ENCODE peak calls at places on chromosomes 13 and 19, in four cellular contexts. X, L, U and I are unnamed samples.

GRCh38 chr13:101917475-101917810 is 465.0 kb downstream of the ITGBL1 start:
- DNase-seq in X (no peak), L (no peak), U (no peak), I (no peak)

GRCh38 chr13:73428137-73428536 is 369.3 kb downstream of the KLF5 start:
- DNase-seq in X (no peak), L (no peak), U (no peak), I (no peak)

GRCh38 chr13:47598340-47598911 is 402.6 kb downstream of the SUCLA2 start:
- DNase-seq in X (no peak), L (no peak), U (no peak), I (no peak)

GRCh38 chr13:35780613-35781012 is 304.1 kb upstream of the MAB21L1 start:
- DNase-seq in X (no peak), L (no peak), U (no peak), I (no peak)

GRCh38 chr13:44738463-44738862 is 162.3 kb upstream of the TSC22D1 start:
- DNase-seq in X (no peak), L (no peak), U (no peak), I (no peak)

GRCh38 chr19:7963566-7963965 is 20.1 kb upstream of the TIMM44 start:
- DNase-seq in X (no peak), L (no peak), U (no peak), I (no peak)

GRCh38 chr13:67230243-67230773 is at the start of gene PCDH9:
- DNase-seq in X (peak; percentile 95), L (peak; percentile 96), U (peak; percentile 96), I (peak; percentile 99)

GRCh38 chr19:31348416-31349159 is 648 bp downstream of the TSHZ3 start:
- DNase-seq in X (peak; percentile 43), L (peak; percentile 68), U (peak; percentile 41), I (peak; percentile 56)

GRCh38 chr19:41696402-41697197 is 8.5 kb upstream of the CEACAM7 start:
- DNase-seq in X (no peak), L (no peak), U (no peak), I (no peak)

GRCh38 chr13:74966814-74967213 is 515.2 kb downstream of the TBC1D4 start:
- DNase-seq in X (no peak), L (no peak), U (no peak), I (no peak)

GRCh38 chr13:109572389-109572788 is 214.0 kb downstream of the IRS2 start:
- DNase-seq in X (no peak), L (no peak), U (no peak), I (no peak)

GRCh38 chr13:39363393-39363792 is 239.6 kb downstream of the LHFPL6 start:
- DNase-seq in X (no peak), L (no peak), U (no peak), I (no peak)

GRCh38 chr13:42660367-42660965 is 86.5 kb downstream of the TNFSF11 start:
- DNase-seq in X (no peak), L (no peak), U (no peak), I (no peak)

GRCh38 chr19:6092329-6093286 is 17.7 kb downstream of the RFX2 start:
- DNase-seq in X (peak; percentile 90), L (peak; percentile 75), U (peak; percentile 84), I (peak; percentile 89)

GRCh38 chr13:60230593-60230992 is 66.9 kb upstream of the DIAPH3 start:
- DNase-seq in X (no peak), L (no peak), U (no peak), I (no peak)

GRCh38 chr19:9891609-9892373 is 44.5 kb downstream of the OLFM2 start:
- DNase-seq in X (no peak), L (no peak), U (no peak), I (no peak)

GRCh38 chr19:30344446-30345425 is 27.4 kb upstream of the ZNF536 start:
- DNase-seq in X (no peak), L (no peak), U (no peak), I (no peak)

GRCh38 chr13:95624020-95624419 is 20.5 kb downstream of the DZIP1 start:
- DNase-seq in X (no peak), L (no peak), U (no peak), I (no peak)

DNA sequence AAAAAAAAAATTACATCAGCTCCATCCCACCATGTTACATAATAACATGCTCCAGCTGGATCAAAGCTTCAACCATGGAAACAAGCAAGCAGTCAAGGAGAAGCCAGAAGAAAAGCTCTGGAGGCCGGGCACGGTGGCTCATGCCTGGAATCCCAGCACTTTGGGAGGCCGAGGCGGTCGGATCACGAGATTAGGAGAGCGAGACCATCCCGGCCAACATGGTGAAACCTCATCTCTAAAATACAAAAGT is 7.8 kb downstream of the UBXN6 start:
- DNase-seq in X (no peak), L (no peak), U (no peak), I (no peak)
- H3K27ac ChIP-seq in X (no peak overlapping the region), L (no peak overlapping the region), U (peak overlapping the region; percentile 78), I (no peak overlapping the region)

DNA sequence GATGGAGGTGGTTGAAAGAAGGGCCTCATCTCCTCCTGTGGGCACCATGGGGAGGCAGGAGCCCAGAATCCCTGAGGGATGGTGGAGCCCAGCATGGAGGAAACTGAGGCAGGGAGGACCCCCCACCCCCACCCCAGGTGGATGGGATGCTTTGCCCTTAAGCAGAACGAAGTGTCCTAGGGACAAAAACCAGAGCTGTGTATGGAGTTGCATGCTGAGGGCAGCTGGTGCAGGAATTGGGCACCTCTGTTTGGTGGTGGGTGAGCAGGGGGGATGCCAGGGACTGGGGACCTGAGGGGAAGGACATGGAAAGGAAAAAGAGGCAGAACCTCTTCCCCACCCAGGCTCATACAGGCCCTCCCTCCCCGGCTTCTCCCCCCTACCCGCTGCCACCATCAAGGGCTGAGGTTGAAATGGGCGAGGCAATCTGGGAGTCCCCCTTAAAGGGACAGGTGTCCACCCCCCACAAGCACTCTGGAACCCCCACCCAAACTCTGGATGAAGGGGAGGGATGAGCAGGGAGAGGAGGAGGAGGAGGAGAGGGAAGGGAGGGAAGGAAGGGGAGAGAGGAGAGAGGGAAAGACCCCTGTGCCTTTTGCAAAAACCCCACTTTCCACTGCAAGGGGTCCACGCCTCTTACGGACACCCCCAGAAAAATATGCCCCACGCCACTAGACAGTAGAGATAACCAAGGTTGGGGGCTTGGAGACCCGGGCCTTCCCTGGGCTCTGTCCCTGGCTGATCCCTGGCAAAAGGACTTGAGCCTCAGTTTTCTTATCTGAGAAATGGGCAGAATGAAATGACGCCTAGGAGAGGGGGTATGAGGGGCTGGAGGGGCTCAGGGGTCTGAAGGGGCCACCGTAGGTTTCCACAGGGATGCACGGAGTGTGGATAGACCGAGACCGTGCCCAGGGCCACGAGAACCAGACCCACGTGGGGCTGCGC is 5.9 kb downstream of the ONECUT3 start:
- DNase-seq in X (no peak), L (no peak), U (no peak), I (no peak)
- H3K27me3 ChIP-seq in X (peaks cover 4% of the 10 kb centered on the region), L (peaks cover 14% of the 10 kb centered on the region), U (peaks cover 98% of the 10 kb centered on the region), I (peaks cover 33% of the 10 kb centered on the region)

DNA sequence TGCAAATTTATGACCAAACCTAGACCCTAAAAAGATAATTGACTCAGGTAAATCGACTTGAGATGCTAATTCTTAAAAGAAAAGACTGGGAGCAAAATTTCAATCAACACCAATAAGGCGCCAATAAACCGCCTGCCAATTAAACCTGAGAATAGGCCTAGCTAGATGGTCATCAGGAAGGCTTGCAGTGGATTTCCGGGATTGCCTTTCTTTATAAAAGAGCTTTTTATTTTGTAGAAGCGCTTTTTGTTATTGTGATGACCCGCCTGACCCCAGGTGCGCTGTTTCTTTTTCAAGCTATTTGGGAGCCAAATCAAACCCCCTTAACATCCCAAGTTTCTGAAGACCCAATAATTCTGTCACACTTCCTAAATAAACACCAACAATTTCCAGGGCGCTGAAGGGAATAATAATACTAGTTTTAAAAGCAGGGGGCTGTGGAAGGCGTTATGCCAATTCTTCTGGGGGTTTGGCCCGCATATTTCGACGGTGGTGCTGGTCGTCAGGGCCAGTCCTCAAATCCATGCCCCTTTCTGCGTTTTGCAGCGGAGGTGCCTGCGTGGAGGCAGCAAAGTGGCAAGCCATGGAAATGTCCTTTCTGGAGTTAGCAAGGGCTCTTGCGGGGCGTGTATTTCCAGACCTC is 2.9 kb upstream of the ZIC5 start:
- DNase-seq in X (no peak), L (no peak), U (no peak), I (no peak)
- H3K4me3 ChIP-seq in X (no peak overlapping the region), L (no peak overlapping the region), U (no peak overlapping the region), I (no peak overlapping the region)

DNA sequence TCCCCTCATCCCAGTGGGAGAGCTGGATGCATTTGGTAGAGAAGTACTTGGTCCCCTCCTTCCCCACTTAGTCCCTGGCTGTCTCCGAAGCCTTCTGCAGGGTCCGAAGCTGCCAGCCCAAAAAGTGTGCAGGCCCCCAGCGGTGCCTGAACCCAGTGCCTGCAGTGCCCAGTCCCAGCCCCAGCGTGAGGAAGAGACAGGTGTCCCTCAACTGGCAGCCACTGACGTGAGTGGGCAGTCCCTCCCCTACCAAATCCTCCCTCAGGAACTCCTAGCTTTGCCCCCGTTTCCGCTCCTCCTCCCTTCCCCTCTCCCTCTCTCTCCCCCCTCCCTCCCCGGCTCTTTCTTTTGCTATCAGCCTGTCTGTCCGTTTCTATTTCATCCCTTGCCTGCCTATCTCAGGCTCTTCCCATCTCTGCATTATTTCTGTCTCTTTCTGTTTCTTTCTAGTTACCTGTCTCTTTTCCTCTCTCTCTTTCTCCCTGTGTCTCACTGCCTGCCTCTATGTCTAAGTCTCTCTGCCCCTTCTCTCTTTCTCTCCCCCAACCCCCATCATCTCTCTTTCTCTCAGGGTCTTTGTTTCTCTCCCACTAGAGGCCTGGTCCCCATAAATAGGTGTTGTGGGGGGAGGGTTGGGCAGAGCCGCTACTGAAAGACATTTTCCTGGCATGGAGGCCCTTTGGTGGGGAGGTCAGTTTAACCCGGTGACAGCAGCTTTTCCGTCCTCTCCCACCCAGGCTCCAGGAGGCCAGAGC is 1.7 kb upstream of the LTBP4 start:
- DNase-seq in X (peak; percentile 45), L (peak; percentile 60), U (no peak), I (no peak)
- H3K27ac ChIP-seq in X (peak overlapping the region; percentile 86), L (peak overlapping the region; percentile 50), U (peak overlapping the region; percentile 93), I (peak overlapping the region; percentile 71)

GRCh38 chr19:3362217-3362907 is 4.0 kb upstream of the NFIC start:
- DNase-seq in X (no peak), L (no peak), U (no peak), I (no peak)
- H3K27me3 ChIP-seq in X (no peaks in the 10 kb centered on the region), L (no peaks in the 10 kb centered on the region), U (no peaks in the 10 kb centered on the region), I (no peaks in the 10 kb centered on the region)

DNA sequence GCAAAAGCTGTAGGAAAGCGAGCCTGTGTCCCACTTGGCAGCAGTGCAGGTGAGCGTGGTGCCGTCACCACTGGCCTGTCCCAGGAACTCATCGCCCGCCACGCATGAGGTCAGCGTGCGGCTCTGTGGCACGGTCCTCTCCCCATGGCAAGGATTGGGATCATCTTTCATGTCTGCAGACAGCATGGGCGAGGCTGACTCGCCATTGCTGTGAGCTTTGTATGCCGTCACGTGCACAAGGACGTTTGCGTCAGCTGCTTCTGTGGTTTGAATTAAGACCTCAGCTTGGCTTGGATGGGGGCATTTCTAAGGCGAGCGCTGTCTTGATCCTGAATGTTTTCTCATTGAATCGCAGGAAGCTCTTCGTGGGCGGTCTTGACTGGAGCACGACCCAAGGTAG is 9.8 kb downstream of the DAZAP1 start:
- DNase-seq in X (no peak), L (no peak), U (no peak), I (no peak)
- H3K4me3 ChIP-seq in X (no peak overlapping the region), L (no peak overlapping the region), U (no peak overlapping the region), I (no peak overlapping the region)